ENCODE peak calls at places on chromosomes 12 and 14, in eight cellular contexts. F is mesendoderm, B is stomach, X is adrenal gland, A is IMR-90, V is ovary, Z is right cardiac atrium, R is psoas muscle. C is an unnamed sample. For H3K4me1, the result is how much of the 10 kb centered on the place peaks cover.

GRCh38 chr14:96582641-96582980 is 80.4 kb downstream of the PAPOLA start:
- DNase-seq in V (no peak), F (no peak), Z (no peak), B (no peak), R (no peak), X (no peak), A (no peak), C (no peak)

GRCh38 chr12:129903956-129904769 is at the start of gene TMEM132D:
- DNase-seq in A (no peak), X (no peak), B (no peak), V (no peak), Z (no peak), R (no peak), F (peak), C (no peak)

GRCh38 chr12:2691340-2692111 is 103.2 kb upstream of the FKBP4 start:
- DNase-seq in A (no peak), X (no peak), F (peak), V (no peak), Z (no peak), B (no peak), R (no peak), C (no peak)

GRCh38 chr14:103207038-103207403 is 83.8 kb downstream of the TNFAIP2 start:
- DNase-seq in V (peak), B (peak), X (peak), A (no peak), Z (peak), F (peak), R (peak), C (peak)

GRCh38 chr12:15700595-15700994 is 88.6 kb downstream of the EPS8 start:
- DNase-seq in A (peak), B (no peak), V (no peak), R (no peak), X (no peak), F (no peak), Z (no peak), C (no peak)

GRCh38 chr12:47218191-47218654 is 138.5 kb upstream of the AMIGO2 start:
- DNase-seq in V (no peak), X (no peak), B (no peak), F (no peak), R (no peak), A (no peak), Z (no peak), C (no peak)

GRCh38 chr12:48957141-48958048 is at the start of gene ARF3:
- DNase-seq in R (peak), Z (peak), X (peak), A (peak), F (peak), B (peak), V (peak), C (peak)

GRCh38 chr12:131672941-131673330 is 38.0 kb upstream of the SFSWAP start:
- DNase-seq in V (no peak), R (no peak), Z (no peak), X (no peak), A (no peak), B (no peak), F (no peak), C (no peak)

GRCh38 chr12:45878630-45879255 is 111.6 kb downstream of the SCAF11 start:
- DNase-seq in Z (no peak), B (no peak), X (no peak), F (no peak), A (peak), V (no peak), R (no peak), C (no peak)

GRCh38 chr14:33951183-33951840 is 438 bp upstream of the EGLN3 start:
- DNase-seq in X (no peak), A (no peak), Z (no peak), F (peak), V (no peak), B (no peak), R (no peak), C (peak)

GRCh38 chr12:27243804-27244679 is at the start of gene STK38L:
- DNase-seq in R (peak), Z (peak), B (peak), V (peak), F (peak), A (peak), X (peak), C (peak)

GRCh38 chr12:27243006-27243405 is 1.1 kb upstream of the STK38L start:
- DNase-seq in X (no peak), V (no peak), B (no peak), Z (no peak), A (no peak), F (no peak), R (no peak), C (no peak)

GRCh38 chr12:27233814-27234213 is 10.3 kb upstream of the STK38L start:
- DNase-seq in Z (no peak), F (peak), X (no peak), A (no peak), V (no peak), B (no peak), R (no peak), C (no peak)

GRCh38 chr12:27236498-27236897 is 7.6 kb upstream of the STK38L start:
- DNase-seq in B (no peak), Z (no peak), R (no peak), A (peak), X (no peak), F (no peak), V (no peak), C (no peak)

GRCh38 chr12:27237790-27238771 is 6.0 kb upstream of the STK38L start:
- DNase-seq in X (no peak), Z (no peak), V (no peak), B (no peak), R (no peak), A (peak), F (peak), C (no peak)
- H3K27ac ChIP-seq in X (peak), Z (peak), V (no peak), B (peak), R (no peak), A (no peak), F (no peak), C (no peak)

DNA sequence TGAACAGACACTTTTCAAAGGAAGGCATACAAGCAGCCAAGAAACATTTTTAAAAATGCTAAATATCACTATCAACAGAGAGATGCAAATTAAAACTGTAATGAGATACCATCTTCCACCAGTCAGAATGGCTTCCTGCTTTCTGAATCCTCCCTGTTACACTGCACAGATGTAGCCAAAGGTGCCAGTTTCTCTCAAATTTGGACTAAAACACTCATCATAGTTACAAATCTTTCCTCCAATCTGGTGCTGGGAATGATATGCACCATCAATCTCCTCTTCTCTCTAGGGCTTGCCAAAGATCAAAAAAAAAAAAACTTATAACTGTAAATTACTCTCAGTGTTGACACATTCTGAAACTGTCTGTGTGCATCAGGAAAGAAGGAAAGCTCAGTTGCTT is 311.8 kb upstream of the CLEC14A start:
- DNase-seq in X (no peak), R (no peak), V (no peak), F (no peak), A (no peak), B (no peak), Z (no peak), C (no peak)
- H3K4me1 ChIP-seq in X (under half), R (under half), V (under half), F (under half), A (under half), B (under half), Z (under half), C (under half)

GRCh38 chr12:68462799-68463198 is 130.6 kb upstream of the MDM1 start:
- DNase-seq in X (no peak), B (no peak), A (no peak), V (no peak), R (no peak), F (no peak), Z (no peak), C (no peak)
- H3K27ac ChIP-seq in X (no peak), B (no peak), A (no peak), V (no peak), R (no peak), F (no peak), Z (no peak), C (no peak)

DNA sequence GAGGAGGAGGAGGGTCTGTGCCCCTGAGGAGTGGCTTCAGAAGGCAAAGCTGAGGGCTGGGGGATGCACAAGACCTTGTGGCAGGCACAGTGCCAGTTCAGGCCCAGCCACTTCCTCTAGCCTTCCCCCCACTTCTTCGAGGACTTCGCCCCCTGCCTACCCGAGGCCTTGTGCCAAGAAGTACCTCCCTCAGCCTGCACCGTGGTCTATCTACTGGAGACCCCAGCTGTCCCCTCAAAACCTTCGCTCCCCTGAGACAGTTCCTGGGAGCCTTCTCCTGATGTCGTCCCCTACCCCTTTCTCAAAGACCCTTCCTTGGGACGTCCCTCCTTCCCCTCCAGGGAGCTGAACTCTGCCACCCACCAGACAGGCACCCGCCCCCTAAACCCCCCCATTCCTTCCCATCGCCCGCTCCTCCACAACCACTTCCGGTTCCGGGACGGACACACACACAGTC is 604 bp downstream of the ZNF384 start:
- DNase-seq in B (peak), Z (peak), F (no peak), V (peak), R (peak), X (peak), A (peak), C (no peak)
- H3K4me1 ChIP-seq in B (half or more), Z (under half), F (under half), V (under half), R (under half), X (half or more), A (under half), C (half or more)

DNA sequence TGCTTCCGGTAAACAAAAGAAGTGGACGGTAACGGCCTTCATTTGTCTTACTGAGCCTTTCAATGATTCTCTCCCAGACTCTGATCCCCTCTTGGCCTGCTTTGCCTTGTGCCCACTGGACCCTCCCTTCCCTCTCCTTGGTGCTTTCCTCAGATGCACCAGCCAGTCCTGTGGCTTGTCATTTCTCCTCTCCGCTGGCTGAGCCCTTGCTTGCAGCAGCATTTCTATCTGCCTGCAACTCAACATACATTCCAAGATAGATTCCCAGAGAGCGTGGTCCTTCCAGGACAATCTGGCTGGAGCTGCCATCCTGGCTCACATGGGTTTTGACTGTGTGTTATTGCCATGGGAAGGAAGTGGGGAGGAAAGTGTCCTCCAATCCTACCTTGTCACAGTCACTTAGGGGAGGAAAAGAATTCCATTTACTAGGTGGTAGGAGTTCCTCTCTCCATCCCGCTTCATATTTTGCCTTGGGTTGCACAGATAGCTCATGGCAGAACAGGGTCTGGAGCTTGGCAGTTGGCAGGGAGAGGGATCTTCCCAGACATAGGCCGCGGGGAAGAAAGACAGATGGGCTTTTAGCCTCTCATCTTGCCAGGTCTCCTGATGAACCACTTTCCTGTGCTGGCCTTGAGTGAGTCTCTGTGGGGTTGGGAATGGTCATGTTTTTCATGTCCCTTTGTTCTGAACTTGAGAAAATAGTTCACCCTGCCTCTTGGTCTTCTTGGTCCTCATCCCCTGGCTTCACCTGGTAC is 92.8 kb upstream of the KCNA1 start:
- DNase-seq in X (no peak), A (no peak), V (no peak), Z (no peak), F (no peak), B (no peak), R (no peak), C (no peak)
- H3K27ac ChIP-seq in X (no peak), A (no peak), V (no peak), Z (peak), F (no peak), B (no peak), R (no peak), C (no peak)

DNA sequence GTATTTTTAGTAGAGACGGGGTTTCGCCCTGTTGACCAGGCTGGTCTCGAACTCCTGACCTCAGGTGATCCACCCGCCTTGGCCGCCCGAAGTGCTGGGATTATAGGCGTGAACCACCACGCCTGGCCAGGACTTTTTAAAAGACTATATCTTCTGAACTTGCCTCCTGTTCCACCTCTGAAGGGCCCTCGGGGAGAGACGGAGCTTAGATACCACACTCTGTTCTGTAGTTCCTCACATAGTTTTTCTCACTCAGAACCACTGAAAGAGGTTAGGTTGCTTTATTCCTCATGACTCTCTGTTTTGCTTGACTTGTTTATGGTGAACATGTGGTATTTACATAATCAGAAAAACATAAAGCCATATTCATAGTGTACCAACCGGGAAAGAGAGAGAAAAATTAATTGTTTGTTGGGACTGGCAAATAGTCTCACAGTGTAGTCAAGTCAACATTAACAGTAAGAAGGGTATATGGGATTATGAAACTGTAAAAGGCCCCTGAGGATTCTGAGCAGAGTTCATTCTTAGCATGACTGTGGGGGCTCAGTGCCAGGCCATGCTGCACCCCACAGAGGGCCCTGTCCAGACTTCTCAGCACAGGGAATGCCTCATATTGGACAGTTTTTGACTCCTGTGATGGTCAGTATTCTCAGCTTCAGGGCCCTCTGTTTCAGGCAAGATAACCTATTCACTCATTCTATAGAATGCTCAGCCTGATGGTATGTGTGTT is 342.3 kb downstream of the ZFP36L1 start:
- DNase-seq in R (no peak), V (no peak), B (no peak), X (no peak), F (no peak), A (no peak), Z (no peak), C (no peak)
- H3K4me1 ChIP-seq in R (under half), V (under half), B (under half), X (under half), F (under half), A (under half), Z (under half), C (under half)

GRCh38 chr12:4279120-4279690 is 5.6 kb downstream of the CCND2 start:
- DNase-seq in F (no peak), A (no peak), X (no peak), R (no peak), V (no peak), B (no peak), Z (no peak), C (no peak)

GRCh38 chr12:4276524-4277204 is 3.1 kb downstream of the CCND2 start:
- DNase-seq in X (peak), Z (peak), B (peak), R (peak), A (peak), F (peak), V (peak), C (peak)

GRCh38 chr12:4277205-4277543 is 3.6 kb downstream of the CCND2 start:
- DNase-seq in F (no peak), X (no peak), R (no peak), B (no peak), V (no peak), Z (no peak), A (no peak), C (no peak)

GRCh38 chr12:4277856-4278581 is 4.5 kb downstream of the CCND2 start:
- DNase-seq in F (no peak), X (peak), V (no peak), A (no peak), R (no peak), Z (no peak), B (no peak), C (no peak)

DNA sequence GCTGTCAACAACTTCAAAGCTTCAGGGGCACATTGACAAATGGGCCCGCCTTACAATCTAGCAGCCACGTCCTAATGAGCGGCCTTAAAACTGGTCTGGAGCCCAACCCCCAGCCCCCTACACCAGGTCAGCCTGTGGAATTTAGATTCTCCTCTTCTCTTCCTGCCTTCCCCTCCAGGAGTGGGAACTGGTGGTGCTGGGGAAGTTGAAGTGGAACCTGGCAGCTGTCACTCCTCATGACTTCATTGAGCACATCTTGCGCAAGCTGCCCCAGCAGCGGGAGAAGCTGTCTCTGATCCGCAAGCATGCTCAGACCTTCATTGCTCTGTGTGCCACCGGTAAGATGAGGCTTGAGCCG is 5.0 kb downstream of the CCND2 start:
- DNase-seq in X (peak), A (no peak), Z (peak), F (no peak), B (no peak), V (no peak), R (peak), C (no peak)
- H3K27ac ChIP-seq in X (peak), A (no peak), Z (peak), F (no peak), B (no peak), V (no peak), R (peak), C (no peak)

GRCh38 chr14:85471744-85472143 is 58.2 kb upstream of the FLRT2 start:
- DNase-seq in R (no peak), Z (peak), X (peak), F (peak), V (peak), B (no peak), A (peak), C (no peak)
- H3K4me1 ChIP-seq in R (under half), Z (under half), X (under half), F (under half), V (under half), B (under half), A (under half), C (under half)

C was measured in thoracic aorta.